ENCODE peak calls at places on chromosomes 13 and 19, in six cellular contexts. Y, U, I, B, W and S are unnamed samples.

GRCh38 chr19:29878973-29879654 is 62.9 kb upstream of the URI1 start:
- DNase-seq in U (peak; percentile 79), W (no peak), I (no peak), Y (no peak), B (no peak), S (peak; percentile 82)

GRCh38 chr13:41941174-41941573 is 19.7 kb downstream of the VWA8 start:
- DNase-seq in W (no peak), Y (no peak), B (no peak), U (no peak), I (no peak), S (no peak)

GRCh38 chr19:13286195-13286985 is 136.2 kb downstream of the IER2 start:
- DNase-seq in W (no peak), U (no peak), B (no peak), I (no peak), Y (no peak), S (no peak)

GRCh38 chr19:38901683-38902082 is 1.9 kb downstream of the NFKBIB start:
- DNase-seq in Y (no peak), I (no peak), B (no peak), W (no peak), U (no peak), S (no peak)

GRCh38 chr13:33057019-33057785 is 41.0 kb downstream of the KL start:
- DNase-seq in Y (peak; percentile 20), U (peak; percentile 77), B (no peak), I (no peak), W (no peak), S (peak; percentile 68)

GRCh38 chr19:16367269-16367683 is 42.6 kb downstream of the KLF2 start:
- DNase-seq in W (no peak), U (no peak), Y (no peak), B (no peak), I (no peak), S (no peak)

GRCh38 chr13:49165798-49166752 is 54.1 kb upstream of the MLNR start:
- DNase-seq in W (no peak), Y (no peak), B (no peak), U (no peak), I (no peak), S (peak; percentile 5)

GRCh38 chr13:76668141-76668540 is 218.1 kb downstream of the KCTD12 start:
- DNase-seq in Y (no peak), W (no peak), U (no peak), I (no peak), B (no peak), S (no peak)

GRCh38 chr13:48493076-48493765 is 39.7 kb downstream of the RCBTB2 start:
- DNase-seq in Y (no peak), U (no peak), B (no peak), I (no peak), W (no peak), S (no peak)

GRCh38 chr13:104466016-104466415 is 1399.8 kb upstream of the SLC10A2 start:
- DNase-seq in U (no peak), Y (no peak), I (no peak), B (no peak), W (no peak), S (no peak)

GRCh38 chr19:35742121-35742724 is at the start of gene IGFLR1:
- DNase-seq in B (no peak), Y (no peak), W (no peak), U (no peak), I (no peak), S (no peak)

GRCh38 chr19:53962887-53963435 is at the start of gene CACNG8:
- DNase-seq in Y (no peak), U (no peak), B (no peak), W (no peak), I (no peak), S (peak; percentile 86)

DNA sequence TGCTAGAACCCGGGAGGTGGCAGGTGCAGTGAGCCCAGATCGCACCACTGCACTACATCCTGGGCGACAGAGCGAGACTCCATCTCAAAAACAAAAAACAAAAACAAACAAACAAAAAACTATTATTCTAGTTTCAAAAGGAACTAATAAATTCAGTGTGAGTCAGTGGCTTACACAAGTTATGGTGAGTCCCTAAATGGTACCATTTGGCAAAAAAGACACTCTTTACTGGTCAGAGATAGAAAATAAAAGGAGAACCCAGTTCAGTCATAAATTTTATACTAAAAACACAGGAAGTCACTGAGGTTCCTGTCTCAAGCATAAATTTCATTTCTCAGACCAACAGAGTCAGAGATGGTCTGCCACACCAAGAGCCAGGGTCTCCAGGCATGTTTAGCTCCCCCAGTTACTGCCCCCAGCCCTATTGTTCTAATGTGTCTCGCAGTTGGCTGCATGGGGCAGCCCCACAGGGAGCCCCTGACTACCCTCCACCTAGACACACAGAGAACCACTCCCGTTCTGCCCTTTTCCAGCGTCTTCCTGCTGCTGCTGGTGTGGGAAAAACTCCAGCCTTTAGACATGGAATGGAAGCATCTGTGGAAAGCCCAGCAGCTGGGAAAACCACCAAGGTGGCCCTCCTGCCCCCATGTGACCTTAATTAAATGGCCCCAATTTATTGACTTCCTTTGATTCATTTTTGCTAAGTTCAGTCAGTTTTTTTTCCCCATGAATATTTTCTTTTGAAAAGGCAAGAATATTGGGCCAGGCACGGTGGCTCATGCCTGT is 12.2 kb downstream of the THSD1 start:
- DNase-seq in Y (no peak), W (no peak), I (no peak), U (no peak), B (no peak), S (peak; percentile 28)
- H3K4me3 ChIP-seq in Y (no peak overlapping the region), W (no peak overlapping the region), I (no peak overlapping the region), U (no peak overlapping the region), B (no peak overlapping the region), S (no peak overlapping the region)

GRCh38 chr19:4059493-4059880 is 7.2 kb downstream of the ZBTB7A start:
- DNase-seq in B (no peak), W (no peak), Y (no peak), U (no peak), I (no peak), S (peak; percentile 71)
- H3K36me3 ChIP-seq in B (no peaks in the 10 kb centered on the region), W (peaks cover 9% of the 10 kb centered on the region), Y (peaks cover 4% of the 10 kb centered on the region), U (peaks cover 14% of the 10 kb centered on the region), I (no peaks in the 10 kb centered on the region), S (peaks cover 4% of the 10 kb centered on the region)

GRCh38 chr19:50910722-50911121 is 473 bp downstream of the KLK4 start:
- DNase-seq in U (no peak), B (no peak), I (no peak), W (no peak), Y (no peak), S (no peak)
- H3K27me3 ChIP-seq in U (peaks cover 83% of the 10 kb centered on the region), B (no peaks in the 10 kb centered on the region), I (no peaks in the 10 kb centered on the region), W (no peaks in the 10 kb centered on the region), Y (no peaks in the 10 kb centered on the region), S (peaks cover 51% of the 10 kb centered on the region)

DNA sequence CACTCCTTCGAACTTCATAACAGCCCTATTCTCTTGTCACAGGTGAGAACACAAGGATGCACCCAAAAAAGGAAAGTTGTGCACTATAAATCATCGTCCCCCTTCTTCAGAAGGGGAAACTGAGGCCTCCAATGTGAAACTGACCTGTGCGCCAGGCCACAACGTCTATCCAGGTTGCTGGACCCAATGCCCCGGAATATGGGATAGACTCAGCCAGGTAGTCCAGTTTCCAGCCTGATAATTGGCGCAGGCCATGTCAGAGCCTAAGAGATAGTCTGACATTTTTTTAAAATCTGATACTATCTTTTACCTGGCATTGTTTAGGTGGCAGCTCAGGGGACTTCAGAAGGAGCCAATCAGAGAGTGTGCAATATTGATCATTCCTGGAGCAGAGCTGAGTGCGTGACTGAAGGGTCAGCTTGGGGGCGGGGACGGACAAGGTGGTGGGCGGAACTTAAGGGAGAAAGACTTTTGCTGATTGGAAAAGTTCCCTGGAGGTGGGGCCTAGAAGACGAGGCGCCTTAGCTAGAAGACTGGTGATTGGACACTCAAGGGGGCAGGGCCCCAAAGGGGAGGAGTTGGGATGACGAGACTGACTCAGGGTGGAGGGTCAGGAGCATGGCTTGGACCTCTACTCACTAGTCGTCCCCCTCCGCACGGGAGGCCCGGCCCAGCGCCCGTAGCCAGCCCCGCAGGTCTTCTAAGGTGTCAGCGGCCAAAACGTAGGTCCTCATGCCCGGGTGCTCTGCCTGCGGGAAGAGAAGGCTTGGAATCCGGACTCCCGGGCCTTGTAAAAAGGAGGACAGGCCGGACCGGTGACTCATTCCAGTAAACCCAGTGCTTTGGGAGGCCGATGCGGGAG is 8.5 kb downstream of the PLEKHA4 start:
- DNase-seq in Y (no peak), I (no peak), U (peak; percentile 84), W (no peak), B (peak; percentile 95), S (peak; percentile 97)
- H3K4me3 ChIP-seq in Y (no peak overlapping the region), I (no peak overlapping the region), U (no peak overlapping the region), W (no peak overlapping the region), B (no peak overlapping the region), S (peak overlapping the region; percentile 49)

GRCh38 chr19:2812414-2813234 is 7.0 kb upstream of the ZNF554 start:
- DNase-seq in B (no peak), U (no peak), Y (no peak), I (no peak), W (no peak), S (peak; percentile 67)

GRCh38 chr19:2810141-2811091 is 9.3 kb upstream of the ZNF554 start:
- DNase-seq in U (no peak), I (no peak), W (no peak), B (no peak), Y (no peak), S (peak; percentile 57)

GRCh38 chr19:2813235-2814160 is 6.2 kb upstream of the ZNF554 start:
- DNase-seq in B (no peak), I (no peak), Y (no peak), W (no peak), U (no peak), S (peak; percentile 54)

GRCh38 chr19:2811221-2811722 is 8.4 kb upstream of the ZNF554 start:
- DNase-seq in U (no peak), B (no peak), I (no peak), Y (no peak), W (no peak), S (peak; percentile 44)

GRCh38 chr19:2811735-2812413 is 7.8 kb upstream of the ZNF554 start:
- DNase-seq in W (no peak), B (no peak), U (no peak), Y (no peak), I (no peak), S (peak; percentile 52)
- H3K36me3 ChIP-seq in W (peaks cover 14% of the 10 kb centered on the region), B (no peaks in the 10 kb centered on the region), U (peaks cover 26% of the 10 kb centered on the region), Y (no peaks in the 10 kb centered on the region), I (no peaks in the 10 kb centered on the region), S (peaks cover 13% of the 10 kb centered on the region)